ENCODE peak calls at places on chromosomes 2 and 18, in six cellular contexts. Q, F, X, B, L and K are unnamed samples.

GRCh38 chr2:176002684-176003225 is 688 bp upstream of the LNPK start:
- DNase-seq in L (no peak), X (no peak), Q (peak; percentile 44), F (peak; percentile 36), B (peak; percentile 64), K (peak; percentile 17)

GRCh38 chr2:151106805-151107490 is 154.7 kb downstream of the RBM43 start:
- DNase-seq in B (no peak), F (no peak), X (no peak), Q (no peak), L (no peak), K (no peak)

GRCh38 chr2:139622691-139623090 is 842.5 kb upstream of the NXPH2 start:
- DNase-seq in X (no peak), F (no peak), B (no peak), Q (no peak), L (no peak), K (no peak)

GRCh38 chr2:75560022-75560767 is 544 bp downstream of the EVA1A start:
- DNase-seq in Q (peak; percentile 57), B (no peak), X (peak; percentile 58), F (no peak), L (no peak), K (peak; percentile 45)

GRCh38 chr2:178804791-178805190 is 2.4 kb downstream of the TTN start:
- DNase-seq in X (no peak), B (no peak), F (no peak), L (no peak), Q (no peak), K (no peak)

GRCh38 chr2:16302431-16302830 is 362.1 kb downstream of the MYCN start:
- DNase-seq in X (no peak), L (no peak), F (no peak), Q (no peak), B (no peak), K (no peak)

GRCh38 chr2:37564356-37564755 is 107.1 kb downstream of the CDC42EP3 start:
- DNase-seq in B (no peak), Q (no peak), L (no peak), F (no peak), X (no peak), K (no peak)

GRCh38 chr2:15170068-15170775 is 390.9 kb downstream of the NBAS start:
- DNase-seq in F (no peak), L (no peak), B (no peak), X (peak; percentile 65), Q (no peak), K (no peak)

GRCh38 chr2:195414479-195414878 is 242.5 kb upstream of the SLC39A10 start:
- DNase-seq in B (no peak), Q (no peak), L (no peak), X (no peak), F (no peak), K (no peak)

GRCh38 chr18:11322716-11323115 is 173.3 kb upstream of the PIEZO2 start:
- DNase-seq in Q (no peak), L (no peak), B (no peak), X (peak; percentile 65), F (no peak), K (no peak)

GRCh38 chr2:189798312-189799029 is 14.2 kb downstream of the PMS1 start:
- DNase-seq in F (no peak), X (no peak), B (no peak), L (no peak), Q (no peak), K (no peak)

GRCh38 chr2:199933466-199933865 is 21.8 kb downstream of the TYW5 start:
- DNase-seq in Q (no peak), X (no peak), F (no peak), L (no peak), B (no peak), K (no peak)

GRCh38 chr2:204544961-204545860 is at the start of gene PARD3B:
- DNase-seq in B (peak; percentile 63), Q (peak; percentile 76), F (peak; percentile 65), L (peak; percentile 81), X (peak; percentile 63), K (peak; percentile 84)

GRCh38 chr2:120470041-120470716 is 124.2 kb downstream of the INHBB start:
- DNase-seq in F (peak; percentile 56), Q (peak; percentile 89), X (no peak), B (peak; percentile 92), L (peak; percentile 55), K (peak; percentile 54)

GRCh38 chr2:11187083-11187619 is 31.9 kb downstream of the SLC66A3 start:
- DNase-seq in L (no peak), X (no peak), B (no peak), Q (no peak), F (no peak), K (no peak)

DNA sequence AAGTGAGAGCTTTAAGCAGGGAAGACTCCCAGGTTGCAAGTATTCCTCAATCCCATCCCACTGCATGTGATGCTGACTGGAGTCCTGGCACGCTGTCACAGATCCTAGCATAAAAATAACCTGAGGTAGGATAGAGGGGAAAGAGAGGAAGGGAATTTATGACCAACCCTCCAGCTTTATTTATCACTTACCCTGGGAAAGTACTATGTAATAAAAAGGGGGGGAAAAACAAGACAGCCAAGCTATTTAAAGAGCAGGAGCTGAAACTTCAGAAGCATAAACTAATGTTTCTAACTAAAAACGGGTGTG is 122.2 kb downstream of the SLC8A1 start:
- DNase-seq in L (no peak), B (no peak), F (peak; percentile 20), Q (no peak), X (no peak), K (no peak)
- H3K4me1 ChIP-seq in L (no peaks in the 10 kb centered on the region), B (no peaks in the 10 kb centered on the region), F (peaks cover 6% of the 10 kb centered on the region), Q (no peaks in the 10 kb centered on the region), X (no peaks in the 10 kb centered on the region), K (no peaks in the 10 kb centered on the region)

DNA sequence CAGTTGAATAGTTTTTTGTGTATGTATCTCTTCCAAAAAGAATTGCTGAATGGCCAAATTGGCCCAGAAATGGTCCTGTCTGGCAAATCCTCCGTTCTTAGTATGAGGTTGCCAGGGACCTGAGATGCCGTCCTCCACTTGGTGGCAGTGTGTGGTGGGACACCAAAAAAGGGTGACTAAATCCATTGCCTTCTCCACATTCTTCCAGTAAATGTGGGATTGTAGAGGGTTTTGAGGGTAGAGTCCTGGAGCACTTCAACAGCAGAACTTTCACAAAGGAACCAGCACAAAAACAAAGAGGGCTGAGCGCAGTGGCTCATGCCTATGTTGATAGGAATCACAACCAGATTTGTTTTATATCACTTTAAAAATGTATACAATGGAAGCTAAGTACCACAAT is 199.9 kb downstream of the BCL2 start:
- DNase-seq in L (no peak), F (no peak), B (no peak), X (peak; percentile 45), Q (no peak), K (peak; percentile 61)
- TF ChIP-seq CTCF in L (no peak), F (peak; percentile 35), B (no peak), X (peak; percentile 66), Q (peak; percentile 37), K (peak; percentile 45)

GRCh38 chr2:42903821-42904575 is 111.6 kb upstream of the HAAO start:
- DNase-seq in L (no peak), B (peak; percentile 76), X (no peak), F (no peak), Q (no peak), K (no peak)
- H3K4me1 ChIP-seq in L (peaks cover 22% of the 10 kb centered on the region), B (no peaks in the 10 kb centered on the region), X (peaks cover 1% of the 10 kb centered on the region), F (peaks cover 21% of the 10 kb centered on the region), Q (peaks cover 43% of the 10 kb centered on the region), K (peaks cover 8% of the 10 kb centered on the region)

GRCh38 chr2:170236639-170237037 is 58.7 kb downstream of the MYO3B start:
- DNase-seq in F (no peak), B (no peak), L (no peak), Q (no peak), X (no peak), K (no peak)

GRCh38 chr2:170240629-170241028 is 62.7 kb downstream of the MYO3B start:
- DNase-seq in L (no peak), Q (no peak), F (no peak), B (no peak), X (no peak), K (no peak)

GRCh38 chr2:170238776-170239175 is 60.8 kb downstream of the MYO3B start:
- DNase-seq in B (no peak), F (no peak), L (no peak), X (no peak), Q (no peak), K (no peak)

GRCh38 chr2:170237572-170238120 is 59.7 kb downstream of the MYO3B start:
- DNase-seq in B (no peak), L (no peak), F (no peak), X (no peak), Q (no peak), K (no peak)

GRCh38 chr2:170235860-170236638 is 58.1 kb downstream of the MYO3B start:
- DNase-seq in X (peak; percentile 50), B (no peak), F (no peak), L (no peak), Q (no peak), K (no peak)
- TF ChIP-seq CTCF in X (peak; percentile 79), B (no peak), F (peak; percentile 42), L (no peak), Q (peak; percentile 34), K (peak; percentile 52)